ENCODE peak calls at places on chromosomes 7 and 10, in eight cellular contexts. X is activated T-cell treated with anti-CD3 and anti-CD28 coated beads for 24 hours; V is SW480; W is A172; F is NCI-H748 treated with DMSO at 0.1 percent for 48 hours; D is GDM1; N is naive thymus-derived CD8-positive, alpha-beta T cell; M is activated CD8-positive, alpha-beta T cell treated with anti-CD3 and anti-CD28 coated beads, Interleukin-2, amount 10 ng/mL, durations not matched to agents 7 days and 5 days. E is an unnamed sample.

GRCh38 chr10:51709324-51709972 is 10.1 kb upstream of the CSTF2T start:
- DNase-seq in V (no peak), X (no peak), F (no peak), N (no peak), W (no peak), D (no peak), M (no peak), E (no peak)

GRCh38 chr10:60819271-60819670 is 41.0 kb downstream of the CDK1 start:
- DNase-seq in N (no peak), D (no peak), W (no peak), X (no peak), V (no peak), F (no peak), M (no peak), E (no peak)

GRCh38 chr7:99504281-99504602 is 220 bp upstream of the ZKSCAN5 start:
- DNase-seq in W (no peak), V (no peak), X (no peak), D (peak), M (no peak), N (no peak), F (no peak), E (no peak)

GRCh38 chr10:61981460-61981859 is 80.0 kb downstream of the ARID5B start:
- DNase-seq in V (no peak), N (no peak), M (no peak), D (no peak), W (no peak), X (no peak), F (no peak), E (no peak)

GRCh38 chr7:99928994-99929729 is at the start of gene GJC3:
- DNase-seq in M (peak), N (peak), F (peak), D (peak), X (peak), V (peak), W (no peak), E (peak)

GRCh38 chr10:29734980-29735627 is 100.3 kb upstream of the SVIL start:
- DNase-seq in X (peak), F (no peak), N (peak), W (no peak), D (peak), V (peak), M (peak), E (peak)

GRCh38 chr7:94823952-94824351 is 83.4 kb upstream of the PPP1R9A start:
- DNase-seq in N (no peak), M (no peak), X (no peak), V (peak), F (no peak), D (no peak), W (peak), E (no peak)

GRCh38 chr7:2202901-2203550 is 29.7 kb downstream of the MAD1L1 start:
- DNase-seq in V (no peak), F (no peak), M (no peak), D (no peak), W (no peak), N (no peak), X (no peak), E (no peak)

GRCh38 chr7:30285531-30286284 is 1.3 kb downstream of the ZNRF2 start:
- DNase-seq in V (peak), M (peak), W (peak), D (peak), F (peak), N (peak), X (peak), E (peak)

GRCh38 chr7:2138146-2138765 is 94.5 kb downstream of the MAD1L1 start:
- DNase-seq in V (no peak), D (no peak), M (peak), W (no peak), X (peak), F (no peak), N (peak), E (no peak)

GRCh38 chr10:3076138-3076537 is 8.8 kb downstream of the PFKP start:
- DNase-seq in N (no peak), W (no peak), V (no peak), F (no peak), M (no peak), D (no peak), X (no peak), E (no peak)

GRCh38 chr10:5945561-5946418 is 31.6 kb downstream of the IL15RA start:
- DNase-seq in D (no peak), M (no peak), V (no peak), N (no peak), F (no peak), W (peak), X (no peak), E (no peak)

GRCh38 chr10:79562135-79562756 is 2.0 kb upstream of the SFTPA2 start:
- DNase-seq in X (peak), N (peak), M (peak), D (no peak), W (peak), V (peak), F (peak), E (peak)

E was measured in T-helper 1 cell.